ENCODE peak calls at places on chromosomes 6 and 20, in seven cellular contexts. X, V, A, C, J, Q and E are unnamed samples.

GRCh38 chr20:43996240-43996930 is 81.7 kb downstream of the TOX2 start:
- DNase-seq in X (no peak), V (no peak), A (no peak), C (no peak), J (peak), Q (no peak), E (no peak)

GRCh38 chr6:142702501-142703460 is 242.2 kb downstream of the HIVEP2 start:
- DNase-seq in X (no peak), V (peak), A (no peak), C (no peak), J (peak), Q (peak), E (peak)

GRCh38 chr6:160248538-160248937 is 10.1 kb downstream of the SLC22A2 start:
- DNase-seq in X (no peak), V (no peak), A (peak), C (no peak), J (no peak), Q (no peak), E (no peak)

GRCh38 chr6:80280258-80281010 is 174.0 kb downstream of the BCKDHB start:
- DNase-seq in X (no peak), V (peak), A (peak), C (peak), J (no peak), Q (peak), E (no peak)

GRCh38 chr6:149332602-149333311 is 15.2 kb downstream of the TAB2 start:
- DNase-seq in X (no peak), V (peak), A (no peak), C (no peak), J (no peak), Q (no peak), E (no peak)

GRCh38 chr6:14775528-14775927 is 470.3 kb upstream of the JARID2 start:
- DNase-seq in X (no peak), V (no peak), A (no peak), C (no peak), J (no peak), Q (no peak), E (no peak)

GRCh38 chr20:20019123-20019522 is 2.0 kb downstream of the NAA20 start:
- DNase-seq in X (no peak), V (no peak), A (no peak), C (no peak), J (no peak), Q (no peak), E (no peak)

GRCh38 chr6:31402324-31403282 is 792 bp upstream of the MICA start:
- DNase-seq in X (no peak), V (peak), A (peak), C (no peak), J (no peak), Q (peak), E (no peak)

GRCh38 chr6:157645201-157645795 is 177.7 kb upstream of the SNX9 start:
- DNase-seq in X (no peak), V (no peak), A (no peak), C (no peak), J (no peak), Q (no peak), E (no peak)

GRCh38 chr6:107715523-107716321 is 108.4 kb downstream of the SCML4 start:
- DNase-seq in X (no peak), V (no peak), A (no peak), C (no peak), J (peak), Q (no peak), E (no peak)

GRCh38 chr6:90484392-90484791 is 102.5 kb downstream of the MAP3K7 start:
- DNase-seq in X (no peak), V (no peak), A (no peak), C (no peak), J (no peak), Q (no peak), E (no peak)
- TF ChIP-seq CTCF in X (no peak), V (no peak), A (no peak), C (no peak), J (no peak), Q (no peak), E (no peak)

DNA sequence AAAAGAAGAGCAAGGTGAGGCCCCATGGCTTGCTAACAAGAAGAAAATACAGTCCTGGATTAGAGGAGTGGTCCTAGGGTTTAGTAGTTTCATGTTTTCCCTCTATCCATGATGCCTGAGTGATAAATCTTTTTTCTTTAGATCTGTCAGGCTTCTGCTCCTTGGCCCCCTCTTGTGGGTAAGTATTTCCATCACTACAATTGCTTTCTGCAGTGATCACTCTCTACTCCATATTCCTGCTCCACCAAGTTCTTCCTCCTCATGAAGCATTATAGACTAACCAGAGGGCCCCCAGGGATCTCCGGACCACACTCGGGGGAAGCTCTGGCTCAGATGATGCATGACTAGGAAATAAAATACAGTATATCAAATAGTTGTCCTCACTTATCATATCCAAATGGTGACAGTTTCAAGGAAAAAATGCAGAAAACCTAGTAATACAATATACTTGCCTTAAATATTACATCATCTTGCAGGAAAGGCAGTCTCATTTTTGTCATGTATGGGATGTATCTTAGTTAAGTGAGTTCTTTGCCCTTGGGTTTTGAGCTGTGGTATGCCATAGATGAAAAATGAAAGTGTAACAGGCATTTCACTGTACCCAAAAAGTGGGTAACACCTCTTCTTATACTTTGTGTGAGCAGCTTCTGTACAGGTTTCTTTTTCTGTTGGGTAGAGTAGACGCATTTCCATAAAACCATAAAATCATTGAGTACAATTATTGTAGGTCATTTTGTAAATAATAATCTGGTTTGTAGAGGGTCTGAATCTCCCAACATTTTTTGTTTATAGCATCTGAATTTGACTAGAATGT is 200.9 kb upstream of the EYA4 start:
- DNase-seq in X (no peak), V (peak), A (peak), C (peak), J (no peak), Q (peak), E (no peak)
- TF ChIP-seq CTCF in X (peak), V (peak), A (peak), C (peak), J (no peak), Q (peak), E (no peak)

GRCh38 chr6:78810146-78810545 is 57.2 kb upstream of the IRAK1BP1 start:
- DNase-seq in X (peak), V (peak), A (peak), C (peak), J (no peak), Q (peak), E (no peak)
- TF ChIP-seq CTCF in X (peak), V (peak), A (peak), C (peak), J (no peak), Q (peak), E (no peak)

DNA sequence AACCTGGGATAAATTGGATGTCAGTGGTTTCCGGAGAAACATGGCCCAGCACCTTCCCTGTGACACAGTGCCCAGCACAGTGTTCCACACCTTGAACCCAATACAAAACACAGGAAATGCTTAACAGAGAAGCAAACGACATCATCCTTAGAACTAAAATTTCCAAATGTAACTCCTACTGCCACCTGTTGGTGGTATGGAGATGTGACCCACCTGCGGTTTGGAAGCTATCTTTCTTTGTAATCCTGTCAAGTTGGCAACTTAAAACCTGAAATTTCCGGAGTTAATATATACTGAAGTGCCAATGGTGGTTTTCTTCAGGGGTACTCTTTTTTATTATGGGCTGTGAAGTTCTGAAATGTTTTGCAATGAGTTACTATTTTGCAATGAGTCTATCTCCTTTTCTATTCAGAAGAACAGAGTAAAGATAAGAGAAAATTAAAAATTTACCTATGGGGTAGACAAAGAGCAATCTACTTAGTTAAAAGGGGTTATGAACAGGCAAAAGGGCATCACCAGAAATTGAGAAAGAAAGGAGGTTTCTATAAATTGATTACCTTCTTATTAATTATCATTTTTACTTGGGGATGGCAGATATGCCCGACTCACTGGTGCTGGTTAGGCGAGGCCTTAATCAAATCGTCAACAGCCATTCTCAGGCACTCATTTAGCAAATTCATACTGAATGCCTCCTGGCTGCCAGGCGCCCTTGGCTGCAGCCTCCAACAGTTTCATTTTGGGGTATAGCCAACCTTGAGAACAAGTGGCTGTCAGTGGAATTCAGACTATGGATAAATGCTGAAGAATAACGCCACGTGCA is 658.6 kb downstream of the PTPRT start:
- DNase-seq in X (no peak), V (peak), A (peak), C (no peak), J (no peak), Q (peak), E (no peak)
- TF ChIP-seq CTCF in X (no peak), V (peak), A (peak), C (peak), J (no peak), Q (peak), E (peak)

GRCh38 chr20:23358923-23359572 is 2.9 kb upstream of the GZF1 start:
- DNase-seq in X (no peak), V (no peak), A (no peak), C (no peak), J (no peak), Q (no peak), E (no peak)

GRCh38 chr20:23361108-23361650 is 803 bp upstream of the GZF1 start:
- DNase-seq in X (no peak), V (peak), A (peak), C (peak), J (no peak), Q (peak), E (peak)

GRCh38 chr20:23363257-23363649 is 1.3 kb downstream of the GZF1 start:
- DNase-seq in X (no peak), V (no peak), A (no peak), C (no peak), J (no peak), Q (peak), E (no peak)

GRCh38 chr20:23362392-23363256 is 642 bp downstream of the GZF1 start:
- DNase-seq in X (no peak), V (peak), A (no peak), C (peak), J (peak), Q (peak), E (no peak)

DNA sequence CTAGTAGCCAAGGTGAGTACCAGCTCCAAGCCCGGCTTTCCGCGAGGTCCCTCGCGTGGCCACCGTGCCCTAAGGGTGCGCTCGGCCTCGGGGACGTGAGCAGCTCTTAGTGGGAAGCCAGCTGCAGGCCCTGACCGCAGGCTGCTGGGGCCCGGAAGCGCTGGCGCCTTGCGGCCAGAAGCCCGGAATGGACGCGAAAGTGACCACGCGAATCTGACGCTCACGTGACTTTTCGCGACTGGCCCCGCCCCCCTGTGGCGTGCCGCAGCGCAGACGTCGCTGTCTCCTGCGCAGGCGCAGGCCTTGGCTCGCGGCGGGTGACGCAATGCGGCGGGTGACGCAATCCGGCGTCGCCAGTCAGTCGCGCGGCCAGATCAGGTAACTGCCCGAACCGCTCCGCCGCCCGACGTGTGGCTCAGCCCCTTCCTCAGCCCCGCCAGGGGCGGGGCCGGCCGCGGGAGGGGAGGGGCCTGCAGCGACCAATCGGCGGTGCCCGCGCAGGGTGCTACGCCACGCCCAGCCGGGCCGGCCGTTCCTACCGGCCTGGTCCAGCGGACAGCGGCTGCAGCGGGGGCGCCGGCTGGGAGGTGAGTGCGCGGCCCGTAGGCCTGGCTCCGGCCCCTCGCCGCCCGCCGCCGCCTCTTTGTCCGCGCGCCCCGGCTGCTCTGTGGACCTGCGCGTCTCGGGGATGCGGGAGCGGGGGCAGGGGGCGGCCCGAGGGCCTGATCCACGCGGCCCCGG is at the start of gene GZF1:
- DNase-seq in X (peak), V (peak), A (peak), C (peak), J (peak), Q (peak), E (peak)
- TF ChIP-seq CTCF in X (no peak), V (no peak), A (no peak), C (no peak), J (no peak), Q (no peak), E (peak)